ENCODE peak calls at places on chromosomes 11 and 22, in five cellular contexts. One of them, this sample, is unnamed.

GRCh38 chr11:19243601-19244000 is 2.9 kb upstream of the E2F8 start:
- DNase-seq in GM12865: no peak
- DNase-seq in HT1080: no peak
- DNase-seq in choroid plexus epithelial cell: no peak
- DNase-seq in glutamatergic neuron: no peak
- DNase-seq in this sample: no peak

GRCh38 chr22:41334215-41334614 is 32.9 kb downstream of the ZC3H7B start:
- DNase-seq in GM12865: no peak
- DNase-seq in HT1080: no peak
- DNase-seq in choroid plexus epithelial cell: no peak
- DNase-seq in glutamatergic neuron: no peak
- DNase-seq in this sample: no peak

GRCh38 chr11:29485641-29486040 is 531.2 kb downstream of the KCNA4 start:
- DNase-seq in GM12865: no peak
- DNase-seq in HT1080: no peak
- DNase-seq in choroid plexus epithelial cell: peak
- DNase-seq in glutamatergic neuron: no peak
- DNase-seq in this sample: no peak

GRCh38 chr11:94938399-94939055 is 34.8 kb downstream of the CWC15 start:
- DNase-seq in GM12865: no peak
- DNase-seq in HT1080: peak
- DNase-seq in choroid plexus epithelial cell: peak
- DNase-seq in glutamatergic neuron: no peak
- DNase-seq in this sample: no peak

GRCh38 chr11:119846374-119846773 is 117.4 kb upstream of the NECTIN1 start:
- DNase-seq in GM12865: no peak
- DNase-seq in HT1080: peak
- DNase-seq in choroid plexus epithelial cell: no peak
- DNase-seq in glutamatergic neuron: no peak
- DNase-seq in this sample: no peak

GRCh38 chr11:27282141-27282590 is 80.8 kb downstream of the CCDC34 start:
- DNase-seq in GM12865: no peak
- DNase-seq in HT1080: peak
- DNase-seq in choroid plexus epithelial cell: peak
- DNase-seq in glutamatergic neuron: no peak
- DNase-seq in this sample: no peak

GRCh38 chr11:2898366-2899079 is 12.9 kb upstream of the CDKN1C start:
- DNase-seq in GM12865: peak
- DNase-seq in HT1080: peak
- DNase-seq in choroid plexus epithelial cell: peak
- DNase-seq in glutamatergic neuron: no peak
- DNase-seq in this sample: no peak

GRCh38 chr22:43831561-43832392 is 19.7 kb upstream of the EFCAB6 start:
- DNase-seq in GM12865: no peak
- DNase-seq in HT1080: no peak
- DNase-seq in choroid plexus epithelial cell: no peak
- DNase-seq in glutamatergic neuron: peak
- DNase-seq in this sample: no peak

GRCh38 chr11:35483131-35483800 is 42.1 kb downstream of the PAMR1 start:
- DNase-seq in GM12865: no peak
- DNase-seq in HT1080: peak
- DNase-seq in choroid plexus epithelial cell: peak
- DNase-seq in glutamatergic neuron: no peak
- DNase-seq in this sample: no peak

GRCh38 chr22:23752750-23753149 is 1.5 kb downstream of the VPREB3 start:
- DNase-seq in GM12865: no peak
- DNase-seq in HT1080: no peak
- DNase-seq in choroid plexus epithelial cell: no peak
- DNase-seq in glutamatergic neuron: no peak
- DNase-seq in this sample: no peak

GRCh38 chr11:11998091-11998781 is 10.2 kb downstream of the DKK3 start:
- DNase-seq in GM12865: peak
- DNase-seq in HT1080: peak
- DNase-seq in choroid plexus epithelial cell: peak
- DNase-seq in glutamatergic neuron: no peak
- DNase-seq in this sample: no peak

GRCh38 chr22:43013355-43014061 is 1.4 kb downstream of the PACSIN2 start:
- DNase-seq in GM12865: no peak
- DNase-seq in HT1080: peak
- DNase-seq in choroid plexus epithelial cell: no peak
- DNase-seq in glutamatergic neuron: no peak
- DNase-seq in this sample: peak

GRCh38 chr11:32574446-32574845 is 9.2 kb upstream of the EIF3M start:
- DNase-seq in GM12865: no peak
- DNase-seq in HT1080: no peak
- DNase-seq in choroid plexus epithelial cell: no peak
- DNase-seq in glutamatergic neuron: no peak
- DNase-seq in this sample: no peak

GRCh38 chr11:128694618-128695481 is 978 bp downstream of the FLI1 start:
- DNase-seq in GM12865: peak
- DNase-seq in HT1080: peak
- DNase-seq in choroid plexus epithelial cell: peak
- DNase-seq in glutamatergic neuron: peak
- DNase-seq in this sample: no peak